ENCODE peak calls at places on chromosome 18, in four cellular contexts. T is HepG2, V is K562, U is GM12878. F is an unnamed sample.

GRCh38 chr18:25141796-25142365 is 210.1 kb downstream of the ZNF521 start:
- DNase-seq in T (no peak), U (no peak), V (no peak), F (no peak)

GRCh38 chr18:2979027-2979570 is 33.8 kb downstream of the LPIN2 start:
- DNase-seq in U (no peak), T (no peak), V (no peak), F (no peak)

GRCh38 chr18:2903006-2903405 is 56.2 kb downstream of the EMILIN2 start:
- DNase-seq in T (no peak), V (no peak), U (no peak), F (no peak)

GRCh38 chr18:21740474-21740723 is 193 bp upstream of the MIB1 start:
- DNase-seq in T (peak), U (no peak), V (peak), F (peak)

GRCh38 chr18:58581265-58581664 is 47.6 kb downstream of the ALPK2 start:
- DNase-seq in T (no peak), V (no peak), U (no peak), F (no peak)

GRCh38 chr18:48300463-48300961 is 108.7 kb downstream of the ZBTB7C start:
- DNase-seq in V (peak), U (no peak), T (no peak), F (no peak)

GRCh38 chr18:21706386-21706865 is 1.9 kb upstream of the ABHD3 start:
- DNase-seq in U (no peak), T (no peak), V (no peak), F (no peak)

GRCh38 chr18:75558790-75559189 is 131.3 kb upstream of the SMIM21 start:
- DNase-seq in V (no peak), T (no peak), U (no peak), F (no peak)

GRCh38 chr18:78602430-78602829 is 377.2 kb upstream of the SALL3 start:
- DNase-seq in V (no peak), U (no peak), T (no peak), F (no peak)

GRCh38 chr18:51196811-51197660 is 445 bp downstream of the MEX3C start:
- DNase-seq in T (no peak), V (peak), U (no peak), F (peak)

GRCh38 chr18:44079602-44080001 is 601.1 kb upstream of the SETBP1 start:
- DNase-seq in U (no peak), V (no peak), T (peak), F (no peak)

GRCh38 chr18:25180974-25181373 is 171.0 kb downstream of the ZNF521 start:
- DNase-seq in T (no peak), V (no peak), U (no peak), F (no peak)

GRCh38 chr18:31739651-31740050 is 21.0 kb downstream of the SLC25A52 start:
- DNase-seq in T (no peak), V (no peak), U (no peak), F (no peak)

GRCh38 chr18:37403100-37403781 is 162.4 kb downstream of the CELF4 start:
- DNase-seq in U (no peak), T (no peak), V (no peak), F (no peak)

GRCh38 chr18:37717098-37717497 is 151.5 kb upstream of the CELF4 start:
- DNase-seq in T (no peak), V (no peak), U (no peak), F (no peak)

GRCh38 chr18:56823986-56824385 is 172.8 kb downstream of the WDR7 start:
- DNase-seq in V (no peak), U (no peak), T (no peak), F (no peak)

DNA sequence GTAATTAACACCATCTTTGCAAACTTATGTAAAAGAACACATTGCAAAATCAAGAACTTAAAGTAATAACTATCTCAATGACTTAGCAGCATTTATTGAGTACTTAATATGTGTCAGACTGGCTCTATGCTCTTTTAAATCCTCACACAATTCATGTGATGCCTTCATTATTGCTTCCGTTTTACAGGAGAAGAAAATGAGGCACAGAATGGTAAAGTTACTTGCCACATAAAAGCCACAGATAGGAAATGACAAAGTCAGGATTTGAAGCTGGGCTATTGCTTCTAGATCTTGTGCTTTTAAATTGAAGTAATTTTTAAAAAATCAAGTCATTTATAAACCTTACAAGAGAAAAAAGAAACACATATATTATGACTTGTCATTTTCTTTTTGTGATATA is 174.2 kb downstream of the WDR7 start:
- DNase-seq in V (no peak), U (no peak), T (no peak), F (no peak)
- TF ChIP-seq FOXK2 in V (no peak), U (no peak), T (no peak), F (no peak)

DNA sequence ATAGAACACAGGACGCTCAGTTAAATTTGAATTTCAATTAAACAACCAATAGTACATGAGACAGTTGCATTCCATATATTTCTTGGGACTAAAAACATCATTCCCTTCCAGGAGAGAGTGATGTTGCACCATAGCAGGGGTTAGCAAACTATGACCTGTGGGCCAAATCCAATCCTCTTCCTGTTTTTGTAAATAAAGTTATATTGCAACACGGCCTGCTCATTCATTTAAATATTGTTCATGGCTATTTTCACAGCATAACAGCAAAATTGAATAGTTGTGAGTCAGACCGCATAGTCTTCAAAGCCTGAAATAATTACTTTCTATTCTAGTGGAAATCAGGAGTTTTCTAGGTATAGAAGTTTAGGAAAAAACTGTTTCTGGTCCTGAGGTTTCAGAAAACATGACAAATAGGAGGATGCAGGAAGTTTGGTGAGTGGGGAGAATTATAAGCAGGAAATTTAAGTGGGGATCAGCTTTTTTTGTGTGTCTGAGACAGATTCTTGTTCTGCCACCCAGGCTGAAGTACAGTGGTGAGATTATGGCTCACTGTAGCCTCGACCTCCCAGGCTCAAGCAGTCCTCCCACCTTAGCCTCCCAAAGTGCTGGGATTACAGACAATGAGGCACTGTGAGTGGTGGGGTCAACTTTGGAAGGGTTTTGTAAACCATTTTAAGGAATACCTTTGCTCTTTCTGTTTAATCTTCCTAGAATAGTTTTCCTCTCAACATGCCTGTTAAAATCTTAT is 131.5 kb downstream of the SOCS6 start:
- DNase-seq in U (no peak), T (peak), V (no peak), F (no peak)
- TF ChIP-seq FOXK2 in U (no peak), T (no peak), V (no peak), F (no peak)

GRCh38 chr18:11518788-11519685 is 90.4 kb upstream of the SLC35G4 start:
- DNase-seq in V (peak), T (peak), U (no peak), F (peak)
- TF ChIP-seq FOXK2 in V (no peak), T (no peak), U (no peak), F (no peak)

GRCh38 chr18:41905786-41906527 is 49.1 kb upstream of the PIK3C3 start:
- DNase-seq in T (no peak), V (no peak), U (no peak), F (no peak)

DNA sequence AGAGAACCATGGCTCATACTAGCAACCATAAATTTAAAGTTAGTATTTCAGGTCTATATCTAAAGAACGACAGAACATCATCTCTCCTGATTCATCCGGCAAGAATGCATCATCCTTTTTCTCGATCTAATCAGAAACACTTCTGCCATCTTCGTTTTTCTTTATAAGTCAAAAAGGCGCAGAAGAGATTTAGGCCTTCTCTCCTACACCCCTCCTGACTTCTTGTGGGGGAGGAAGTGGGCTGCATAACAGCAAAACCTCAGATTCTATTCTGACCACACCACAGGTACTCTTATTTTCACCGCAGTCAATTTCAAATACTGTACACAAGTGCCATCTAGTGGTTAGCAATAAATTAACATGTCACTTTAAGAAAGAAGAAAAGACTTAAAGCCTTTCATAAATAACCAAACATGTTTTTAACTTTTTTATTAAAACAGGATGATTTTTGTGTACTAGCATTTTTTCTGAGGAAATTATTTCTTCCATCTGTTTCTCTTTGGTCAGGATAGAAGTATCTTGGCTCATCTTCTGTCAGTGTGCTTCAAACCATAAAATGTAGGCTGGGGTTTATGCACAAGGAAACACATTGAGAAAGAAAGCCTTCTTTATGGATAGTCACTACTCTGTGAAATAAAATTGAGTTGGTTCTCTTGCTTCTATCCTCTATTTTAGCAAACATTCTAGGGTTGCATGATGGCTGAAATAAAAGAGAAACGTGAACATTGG is 48.3 kb upstream of the PIK3C3 start:
- DNase-seq in T (peak), U (peak), V (peak), F (peak)
- TF ChIP-seq FOXK2 in T (no peak), U (no peak), V (no peak), F (no peak)

GRCh38 chr18:49847524-49847923 is 34.2 kb upstream of the ACAA2 start:
- DNase-seq in T (no peak), U (no peak), V (no peak), F (no peak)

GRCh38 chr18:49850636-49851035 is 37.3 kb upstream of the ACAA2 start:
- DNase-seq in V (no peak), T (no peak), U (no peak), F (no peak)

GRCh38 chr18:49851624-49852023 is 38.3 kb upstream of the ACAA2 start:
- DNase-seq in V (no peak), U (no peak), T (no peak), F (no peak)

GRCh38 chr18:49848115-49848514 is 34.8 kb upstream of the ACAA2 start:
- DNase-seq in V (no peak), U (no peak), T (no peak), F (no peak)

GRCh38 chr18:49849331-49850217 is 36.2 kb upstream of the ACAA2 start:
- DNase-seq in T (peak), U (no peak), V (peak), F (peak)
- TF ChIP-seq FOXK2 in T (no peak), U (no peak), V (no peak), F (no peak)

GRCh38 chr18:76913583-76913982 is 91.2 kb downstream of the ZNF236 start:
- DNase-seq in U (no peak), T (no peak), V (no peak), F (no peak)
- TF ChIP-seq FOXK2 in U (no peak), T (no peak), V (no peak), F (no peak)

GRCh38 chr18:64295839-64296238 is 147.0 kb upstream of the LINC00305 start:
- DNase-seq in V (no peak), U (no peak), T (no peak), F (no peak)
- TF ChIP-seq FOXK2 in V (no peak), U (no peak), T (no peak), F (no peak)

DNA sequence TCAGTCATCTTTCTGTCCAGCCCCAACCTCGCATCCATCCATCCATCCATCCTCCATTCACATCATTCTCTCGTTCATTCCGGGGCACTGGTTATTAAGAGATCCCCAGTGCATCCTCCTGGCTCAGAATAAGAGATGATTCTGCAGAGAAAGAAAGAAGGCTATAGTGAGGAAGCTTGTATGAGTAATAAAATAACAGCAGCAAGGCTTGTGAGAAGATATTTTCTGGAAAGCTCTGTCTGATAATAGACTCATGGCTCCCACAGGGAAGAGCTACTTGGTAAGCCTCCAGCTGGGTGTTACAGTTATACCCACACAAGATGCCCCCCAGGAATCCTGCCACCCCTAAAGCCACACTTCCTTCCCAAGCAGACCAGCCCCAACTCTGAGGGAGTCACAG is 143.2 kb downstream of the MTCL1 start:
- DNase-seq in T (no peak), U (no peak), V (no peak), F (no peak)
- TF ChIP-seq FOXK2 in T (no peak), U (no peak), V (no peak), F (no peak)

DNA sequence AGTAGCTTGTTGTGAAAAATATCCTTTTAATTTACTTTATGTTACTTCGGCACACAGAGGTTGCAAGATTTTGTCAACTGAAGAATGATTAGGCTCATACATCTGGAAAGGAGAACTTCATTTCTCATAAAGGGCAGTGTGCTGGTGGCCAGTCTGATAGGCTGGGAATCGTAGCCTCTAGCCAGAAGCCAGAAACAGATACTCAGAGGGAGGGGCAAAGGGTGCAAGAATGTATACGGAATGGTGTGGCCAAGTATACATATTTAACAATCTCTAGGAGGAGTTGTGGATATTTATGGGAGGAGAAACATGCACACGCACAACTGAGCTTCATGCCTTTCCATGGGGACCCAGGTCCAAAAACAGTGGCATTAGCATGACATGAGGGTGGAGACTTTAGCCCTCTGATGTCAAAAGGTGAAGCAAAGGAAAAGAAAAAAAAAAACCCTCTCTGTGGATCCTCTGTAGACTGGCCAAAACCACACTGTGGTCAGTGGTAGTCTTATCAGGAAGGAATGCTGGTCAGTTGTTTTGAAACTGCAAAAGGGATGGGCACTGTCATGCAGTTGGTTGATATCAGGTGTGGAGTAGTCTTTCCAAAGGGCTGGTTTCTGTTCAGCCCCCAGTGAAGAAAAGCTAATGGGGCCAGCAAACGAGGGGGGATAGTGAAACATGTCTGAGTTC is 34.9 kb upstream of the APCDD1 start:
- DNase-seq in T (no peak), V (no peak), U (no peak), F (no peak)
- TF ChIP-seq FOXK2 in T (no peak), V (no peak), U (no peak), F (no peak)

DNA sequence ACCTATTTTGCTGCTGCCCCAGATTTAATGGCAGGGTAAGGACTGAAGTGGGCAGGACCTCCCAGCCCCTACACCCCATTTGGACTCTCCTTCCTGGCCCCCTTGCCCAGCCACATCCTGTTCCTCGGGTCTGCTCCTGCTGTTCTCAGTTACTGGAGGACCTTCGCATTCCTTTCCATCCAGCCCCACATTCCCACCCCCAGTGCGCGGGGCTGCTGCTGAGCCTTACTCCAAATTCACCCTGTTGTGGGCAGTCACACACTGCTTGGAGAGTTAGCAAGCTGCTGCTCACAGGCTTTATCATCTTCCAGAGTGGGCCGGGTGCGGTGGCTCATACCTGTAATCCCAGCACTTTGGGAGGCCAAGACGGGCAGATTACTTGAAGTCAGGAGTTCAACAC is 75.1 kb upstream of the SLC14A2 start:
- DNase-seq in T (no peak), V (no peak), U (no peak), F (no peak)
- TF ChIP-seq FOXK2 in T (no peak), V (no peak), U (no peak), F (no peak)

F was measured in HEK293T.